ENCODE peak calls at places on chromosomes 4 and X, in six cellular contexts. Z is spleen, U is OCI-LY7, W is fibroblast of lung, X is transverse colon, B is mammary epithelial cell. I is an unnamed sample. For H3K36me3, the result is how much of the 10 kb centered on the place peaks cover.

GRCh38 chr4:16225996-16226815 is at the start of gene TAPT1:
- DNase-seq in W (peak), U (peak), Z (peak), B (peak), X (peak), I (peak)

GRCh38 chr4:121009578-121010338 is 62.6 kb downstream of the NDNF start:
- DNase-seq in X (no peak), W (no peak), B (no peak), U (no peak), Z (no peak), I (no peak)

GRCh38 chrX:88135735-88136134 is 611.3 kb upstream of the CPXCR1 start:
- DNase-seq in W (no peak), Z (no peak), B (no peak), U (no peak), X (no peak), I (no peak)

GRCh38 chr4:81049310-81049709 is 18.8 kb downstream of the BMP3 start:
- DNase-seq in W (no peak), X (no peak), Z (no peak), B (no peak), U (no peak), I (no peak)

GRCh38 chr4:184028571-184028996 is 123.5 kb downstream of the STOX2 start:
- DNase-seq in U (peak), Z (peak), W (peak), X (no peak), B (no peak), I (no peak)

GRCh38 chrX:77668391-77669237 is 117.4 kb downstream of the ATRX start:
- DNase-seq in X (no peak), Z (no peak), W (peak), U (no peak), B (peak), I (no peak)

GRCh38 chrX:69307736-69308135 is 142.5 kb upstream of the PJA1 start:
- DNase-seq in U (no peak), W (no peak), Z (peak), B (no peak), X (no peak), I (no peak)

GRCh38 chrX:101619336-101619735 is 1.5 kb upstream of the ARMCX6 start:
- DNase-seq in U (peak), X (no peak), W (peak), B (peak), Z (no peak), I (no peak)

GRCh38 chr4:177961709-177962380 is 519.6 kb upstream of the AGA start:
- DNase-seq in W (no peak), X (no peak), Z (no peak), U (no peak), B (no peak), I (no peak)

GRCh38 chr4:113645771-113646455 is 115.6 kb downstream of the CAMK2D start:
- DNase-seq in X (peak), Z (no peak), W (peak), U (no peak), B (peak), I (no peak)

GRCh38 chr4:165626316-165626715 is 246.7 kb upstream of the TLL1 start:
- DNase-seq in X (no peak), U (no peak), B (no peak), W (no peak), Z (no peak), I (no peak)

GRCh38 chrX:74450803-74451449 is 29.6 kb downstream of the SLC16A2 start:
- DNase-seq in U (no peak), Z (no peak), W (peak), X (no peak), B (peak), I (no peak)

GRCh38 chr4:54400802-54401201 is 171.7 kb downstream of the PDGFRA start:
- DNase-seq in B (peak), U (no peak), X (no peak), W (peak), Z (no peak), I (no peak)

GRCh38 chr4:40704073-40704472 is 45.7 kb upstream of the NSUN7 start:
- DNase-seq in Z (no peak), X (no peak), B (no peak), W (no peak), U (no peak), I (no peak)

GRCh38 chr4:140251566-140251965 is 97.6 kb upstream of the MAML3 start:
- DNase-seq in X (no peak), Z (no peak), U (no peak), W (no peak), B (peak), I (no peak)

GRCh38 chrX:53729756-53730155 is 43.2 kb upstream of the HUWE1 start:
- DNase-seq in B (no peak), Z (no peak), U (no peak), X (no peak), W (no peak), I (no peak)

DNA sequence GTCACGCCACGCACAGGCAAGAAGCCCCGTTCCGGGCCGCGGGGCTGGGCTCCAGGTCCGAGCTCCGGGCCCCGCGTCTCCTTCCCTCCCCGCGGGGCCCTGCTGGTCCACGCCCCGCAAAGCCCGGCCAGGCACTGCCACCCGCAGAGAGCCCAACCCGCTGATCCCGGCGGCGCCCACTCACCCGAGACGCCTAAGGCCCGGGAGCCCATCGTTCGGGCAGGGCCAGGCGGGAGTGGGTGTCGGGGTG is 870 bp downstream of the PDZD4 start:
- DNase-seq in U (no peak), W (no peak), B (no peak), Z (peak), X (no peak), I (no peak)
- H3K27ac ChIP-seq in U (no peak), W (no peak), B (no peak), Z (no peak), X (peak), I (peak)

DNA sequence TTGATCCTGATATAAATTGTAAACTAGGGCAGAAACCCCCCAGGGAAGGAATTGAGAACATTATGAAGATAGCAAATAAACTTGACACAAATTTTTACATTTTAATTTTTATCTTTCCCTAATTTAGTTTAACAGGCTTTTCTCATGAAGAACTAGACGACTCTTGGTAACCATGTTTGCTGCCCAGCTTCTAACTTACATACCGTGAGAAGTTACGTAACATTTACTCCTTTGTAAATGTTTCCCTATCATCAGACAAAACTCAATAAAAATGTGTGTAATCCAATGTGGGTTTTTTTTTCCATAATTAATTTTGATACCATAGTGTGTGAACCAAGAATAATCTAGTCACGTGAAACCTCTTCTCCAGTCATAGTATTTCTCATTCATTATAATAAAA is 34.4 kb downstream of the OFD1 start:
- DNase-seq in U (no peak), W (no peak), Z (no peak), B (no peak), X (no peak), I (no peak)
- H3K36me3 ChIP-seq in U (half or more), W (under half), Z (under half), B (under half), X (under half), I (under half)

GRCh38 chr4:169253087-169253675 is 17.6 kb downstream of the SH3RF1 start:
- DNase-seq in B (no peak), U (no peak), Z (no peak), X (no peak), W (peak), I (no peak)

GRCh38 chr4:169256101-169256612 is 14.6 kb downstream of the SH3RF1 start:
- DNase-seq in U (no peak), B (no peak), Z (no peak), X (no peak), W (no peak), I (no peak)

GRCh38 chr4:169253904-169254303 is 16.9 kb downstream of the SH3RF1 start:
- DNase-seq in B (peak), W (peak), X (no peak), Z (no peak), U (no peak), I (no peak)

GRCh38 chr4:169252339-169253086 is 18.2 kb downstream of the SH3RF1 start:
- DNase-seq in B (no peak), Z (no peak), W (peak), U (no peak), X (no peak), I (no peak)

GRCh38 chr4:169254546-169254983 is 16.2 kb downstream of the SH3RF1 start:
- DNase-seq in U (no peak), W (peak), B (peak), Z (no peak), X (no peak), I (no peak)
- H3K4me3 ChIP-seq in U (no peak), W (no peak), B (no peak), Z (no peak), X (no peak), I (no peak)

GRCh38 chr4:103010827-103011226 is 8.7 kb downstream of the SLC9B1 start:
- DNase-seq in W (no peak), U (no peak), B (no peak), X (no peak), Z (no peak), I (no peak)
- H3K27ac ChIP-seq in W (no peak), U (no peak), B (no peak), X (peak), Z (no peak), I (no peak)

I was measured in left ventricle myocardium inferior.